ENCODE peak calls at places on chromosome 1, in four cellular contexts. H is GM23338, M is psoas muscle, A is left ventricle myocardium inferior. U is an unnamed sample.

GRCh38 chr1:186578325-186579016 is 101.8 kb downstream of the PTGS2 start:
- DNase-seq in M (no peak), H (no peak), A (no peak), U (no peak)

GRCh38 chr1:38671221-38671620 is 188.4 kb downstream of the RRAGC start:
- DNase-seq in A (no peak), M (no peak), H (no peak), U (no peak)

GRCh38 chr1:60904079-60904852 is 178.1 kb upstream of the NFIA start:
- DNase-seq in A (peak), H (no peak), M (peak), U (no peak)

GRCh38 chr1:205396972-205397616 is 24.8 kb downstream of the LEMD1 start:
- DNase-seq in M (no peak), H (peak), A (no peak), U (no peak)

GRCh38 chr1:208654241-208654640 is 410.1 kb upstream of the PLXNA2 start:
- DNase-seq in A (no peak), H (peak), M (no peak), U (no peak)

GRCh38 chr1:200029035-200029623 is 1.6 kb downstream of the NR5A2 start:
- DNase-seq in A (no peak), M (no peak), H (peak), U (peak)

GRCh38 chr1:26200413-26200812 is 10.0 kb downstream of the CATSPER4 start:
- DNase-seq in M (no peak), H (no peak), A (no peak), U (no peak)

GRCh38 chr1:243462929-243463697 is 207.3 kb downstream of the SDCCAG8 start:
- DNase-seq in A (no peak), M (no peak), H (no peak), U (no peak)

GRCh38 chr1:204885288-204885711 is 14.6 kb downstream of the NFASC start:
- DNase-seq in M (no peak), A (peak), H (no peak), U (no peak)

GRCh38 chr1:58883037-58883887 is 99.4 kb upstream of the JUN start:
- DNase-seq in H (peak), M (peak), A (peak), U (peak)

GRCh38 chr1:8097077-8097799 is 71.1 kb upstream of the ERRFI1 start:
- DNase-seq in A (no peak), M (no peak), H (no peak), U (no peak)

GRCh38 chr1:88998716-88999115 is 6.3 kb upstream of the KYAT3 start:
- DNase-seq in A (no peak), M (no peak), H (peak), U (no peak)

GRCh38 chr1:89990976-89991831 is 3.7 kb upstream of the ZNF326 start:
- DNase-seq in H (no peak), M (no peak), A (no peak), U (no peak)

GRCh38 chr1:192045038-192045575 is 113.2 kb upstream of the RGS18 start:
- DNase-seq in A (no peak), M (no peak), H (no peak), U (no peak)

GRCh38 chr1:54114001-54114400 is 38.8 kb downstream of the CDCP2 start:
- DNase-seq in H (no peak), M (no peak), A (no peak), U (peak)

GRCh38 chr1:220786337-220787068 is at the start of gene MTARC1:
- DNase-seq in M (peak), A (peak), H (peak), U (peak)

GRCh38 chr1:112711041-112711440 is 4.1 kb downstream of the PPM1J start:
- DNase-seq in M (no peak), A (no peak), H (peak), U (peak)

GRCh38 chr1:3402258-3403010 is 52.0 kb upstream of the ARHGEF16 start:
- DNase-seq in M (no peak), A (no peak), H (no peak), U (no peak)

GRCh38 chr1:180181048-180181447 is 26.4 kb downstream of the QSOX1 start:
- DNase-seq in M (no peak), A (no peak), H (peak), U (peak)

GRCh38 chr1:26546375-26546774 is 16.8 kb downstream of the RPS6KA1 start:
- DNase-seq in H (no peak), M (no peak), A (no peak), U (no peak)

GRCh38 chr1:238052496-238053266 is 162.0 kb upstream of the ZP4 start:
- DNase-seq in A (no peak), M (no peak), H (no peak), U (no peak)

GRCh38 chr1:237901284-237901870 is 10.7 kb upstream of the ZP4 start:
- DNase-seq in H (peak), M (no peak), A (no peak), U (no peak)

GRCh38 chr1:47627016-47627415 is 189.2 kb downstream of the FOXD2 start:
- DNase-seq in H (peak), M (no peak), A (no peak), U (no peak)
- TF ChIP-seq CTCF in H (peak), M (no peak), A (no peak), U (no peak)

DNA sequence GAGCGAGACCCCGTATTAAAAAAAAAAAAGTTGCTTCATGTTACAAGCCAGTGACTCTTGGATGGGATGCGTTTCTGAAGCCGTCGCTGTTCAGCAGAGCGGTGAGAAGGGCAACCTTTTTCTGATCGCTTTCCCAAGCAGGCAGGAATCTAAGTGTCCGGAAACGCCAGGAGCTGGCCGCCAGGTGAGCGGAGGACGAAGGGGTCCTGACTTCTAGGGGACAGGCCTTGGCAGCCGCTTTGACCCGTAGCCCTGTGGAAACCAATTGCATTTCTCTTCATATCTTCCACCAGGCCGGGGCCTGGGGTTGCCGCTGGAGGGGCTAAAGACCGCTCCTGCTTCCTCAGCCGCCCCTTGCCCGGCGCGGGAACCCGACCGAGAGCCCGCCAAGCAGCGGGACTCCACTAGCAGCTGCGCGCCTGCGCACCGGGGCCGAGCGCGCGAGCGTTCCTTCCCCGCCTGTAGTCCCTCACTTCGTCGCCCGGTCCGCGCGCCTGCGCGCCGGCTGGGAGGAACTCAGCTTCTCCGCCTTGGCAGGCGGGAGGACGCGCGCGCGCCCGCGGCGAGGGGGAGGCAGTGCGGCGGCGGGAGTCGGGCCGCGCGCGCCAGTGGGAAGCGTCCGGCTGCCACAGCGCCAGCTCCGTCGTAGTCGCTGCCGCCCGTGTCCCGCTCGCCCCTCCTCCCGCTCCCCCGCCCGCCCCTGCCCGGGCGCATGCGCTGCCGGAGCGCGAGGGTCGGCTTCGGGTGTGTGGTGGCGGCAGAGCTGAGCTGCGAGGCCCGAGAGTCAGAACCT is at the start of gene SPEN:
- DNase-seq in M (peak), A (peak), H (peak), U (peak)
- TF ChIP-seq CTCF in M (no peak), A (peak), H (no peak), U (peak)

GRCh38 chr1:177926201-177926600 is 43.7 kb downstream of the SEC16B start:
- DNase-seq in M (no peak), A (no peak), H (no peak), U (no peak)

GRCh38 chr1:177925006-177925405 is 44.9 kb downstream of the SEC16B start:
- DNase-seq in H (no peak), A (no peak), M (no peak), U (no peak)

GRCh38 chr1:177927021-177927596 is 42.7 kb downstream of the SEC16B start:
- DNase-seq in M (no peak), A (no peak), H (no peak), U (no peak)

GRCh38 chr1:177932123-177932522 is 37.7 kb downstream of the SEC16B start:
- DNase-seq in H (no peak), M (no peak), A (no peak), U (no peak)

DNA sequence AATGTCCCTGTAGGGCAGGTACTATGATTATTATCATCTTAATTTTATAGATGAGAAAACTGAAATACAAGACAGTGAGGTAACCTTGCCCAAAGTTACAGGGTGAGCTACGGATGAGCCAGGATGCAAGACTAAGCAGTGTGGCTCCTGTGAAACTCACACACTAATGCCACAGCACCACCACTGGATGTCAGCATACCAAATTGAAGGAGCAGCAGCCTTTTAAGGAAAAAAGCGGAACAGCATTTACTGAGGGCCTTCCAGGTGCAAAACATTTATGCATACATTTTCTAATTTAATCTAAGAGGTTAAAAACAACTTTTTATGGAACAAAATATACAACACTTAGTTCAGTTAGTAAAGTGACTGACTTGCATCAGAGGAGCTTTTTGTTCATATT is 41.7 kb downstream of the SEC16B start:
- DNase-seq in H (peak), M (no peak), A (no peak), U (no peak)
- TF ChIP-seq CTCF in H (peak), M (no peak), A (no peak), U (no peak)

GRCh38 chr1:232990176-232990723 is 39.8 kb downstream of the NTPCR start:
- DNase-seq in M (no peak), A (no peak), H (no peak), U (no peak)

GRCh38 chr1:232990729-232991128 is 40.3 kb downstream of the NTPCR start:
- DNase-seq in M (no peak), H (no peak), A (no peak), U (no peak)

GRCh38 chr1:232991238-232991637 is 40.8 kb downstream of the NTPCR start:
- DNase-seq in A (no peak), M (no peak), H (no peak), U (no peak)

GRCh38 chr1:232993555-232993954 is 43.1 kb downstream of the NTPCR start:
- DNase-seq in M (no peak), H (no peak), A (no peak), U (no peak)

GRCh38 chr1:232992227-232992626 is 41.8 kb downstream of the NTPCR start:
- DNase-seq in A (no peak), M (no peak), H (no peak), U (no peak)
- TF ChIP-seq CTCF in A (no peak), M (no peak), H (no peak), U (no peak)

GRCh38 chr1:1678581-1679380 is 13.8 kb downstream of the SLC35E2B start:
- DNase-seq in H (peak), M (peak), A (no peak), U (peak)
- TF ChIP-seq CTCF in H (peak), M (no peak), A (no peak), U (peak)

GRCh38 chr1:214271174-214271858 is 9.6 kb upstream of the SMYD2 start:
- DNase-seq in A (no peak), H (peak), M (no peak), U (no peak)
- TF ChIP-seq CTCF in A (peak), H (peak), M (no peak), U (no peak)

GRCh38 chr1:84936116-84936810 is 43.3 kb upstream of the LPAR3 start:
- DNase-seq in H (peak), M (no peak), A (no peak), U (no peak)
- TF ChIP-seq CTCF in H (peak), M (peak), A (peak), U (peak)

GRCh38 chr1:217389895-217390294 is 241.0 kb downstream of the GPATCH2 start:
- DNase-seq in A (no peak), M (no peak), H (no peak), U (no peak)

DNA sequence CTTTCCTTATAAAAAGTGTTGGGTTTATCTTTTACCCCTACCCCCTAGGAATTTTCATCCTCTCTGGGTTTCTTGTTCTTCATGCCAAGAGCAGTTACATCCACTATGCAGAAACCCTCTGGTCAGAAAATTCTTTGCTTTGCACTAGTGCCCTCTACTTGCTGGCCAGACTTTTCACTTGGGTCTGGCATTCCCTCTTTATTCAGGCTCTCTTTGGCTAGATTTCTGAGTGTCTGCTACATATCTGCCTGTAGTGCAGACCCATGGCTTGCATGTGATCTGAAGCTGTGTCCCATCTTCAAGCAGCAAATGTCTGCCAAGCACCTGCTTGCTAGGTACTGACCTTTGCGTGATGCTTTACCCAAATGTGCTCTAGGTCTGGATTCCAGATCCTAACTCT is 237.0 kb downstream of the GPATCH2 start:
- DNase-seq in H (peak), A (no peak), M (no peak), U (no peak)
- TF ChIP-seq CTCF in H (peak), A (peak), M (no peak), U (no peak)